ENCODE peak calls at places on chromosomes 1 and 21, in seven cellular contexts. One of them, this sample, is unnamed. For H3K9me3, the result is how much of the 10 kb centered on the place peaks cover.

GRCh38 chr1:26544156-26544555 is 14.6 kb downstream of the RPS6KA1 start:
- DNase-seq in A549: no peak
- DNase-seq in ovary: no peak
- DNase-seq in tibial nerve: no peak
- DNase-seq in uterus: no peak
- DNase-seq in adrenal gland: no peak
- DNase-seq in endothelial cell of umbilical vein: no peak
- DNase-seq in this sample: no peak

GRCh38 chr1:56249244-56249643 is 330.1 kb downstream of the PLPP3 start:
- DNase-seq in A549: no peak
- DNase-seq in ovary: no peak
- DNase-seq in tibial nerve: no peak
- DNase-seq in uterus: no peak
- DNase-seq in adrenal gland: peak
- DNase-seq in endothelial cell of umbilical vein: no peak
- DNase-seq in this sample: no peak

GRCh38 chr1:224325959-224326358 is 4.0 kb downstream of the NVL start:
- DNase-seq in A549: no peak
- DNase-seq in ovary: no peak
- DNase-seq in tibial nerve: no peak
- DNase-seq in uterus: no peak
- DNase-seq in adrenal gland: no peak
- DNase-seq in endothelial cell of umbilical vein: no peak
- DNase-seq in this sample: no peak

GRCh38 chr1:232501174-232501573 is 128.8 kb downstream of the SIPA1L2 start:
- DNase-seq in A549: no peak
- DNase-seq in ovary: no peak
- DNase-seq in tibial nerve: no peak
- DNase-seq in uterus: no peak
- DNase-seq in adrenal gland: no peak
- DNase-seq in endothelial cell of umbilical vein: no peak
- DNase-seq in this sample: no peak

GRCh38 chr21:36690637-36691538 is 8.0 kb upstream of the SIM2 start:
- DNase-seq in A549: no peak
- DNase-seq in ovary: no peak
- DNase-seq in tibial nerve: no peak
- DNase-seq in uterus: no peak
- DNase-seq in adrenal gland: no peak
- DNase-seq in endothelial cell of umbilical vein: no peak
- DNase-seq in this sample: no peak

GRCh38 chr1:34742667-34743270 is 12.1 kb upstream of the GJB5 start:
- DNase-seq in A549: peak
- DNase-seq in ovary: peak
- DNase-seq in tibial nerve: peak
- DNase-seq in uterus: peak
- DNase-seq in adrenal gland: peak
- DNase-seq in endothelial cell of umbilical vein: peak
- DNase-seq in this sample: peak

GRCh38 chr1:163974120-163974519 is 584.9 kb upstream of the PBX1 start:
- DNase-seq in A549: no peak
- DNase-seq in ovary: no peak
- DNase-seq in tibial nerve: no peak
- DNase-seq in uterus: no peak
- DNase-seq in adrenal gland: no peak
- DNase-seq in endothelial cell of umbilical vein: no peak
- DNase-seq in this sample: no peak

GRCh38 chr1:165844933-165845332 is 17.5 kb downstream of the UCK2 start:
- DNase-seq in A549: no peak
- DNase-seq in ovary: no peak
- DNase-seq in tibial nerve: no peak
- DNase-seq in uterus: no peak
- DNase-seq in adrenal gland: no peak
- DNase-seq in endothelial cell of umbilical vein: no peak
- DNase-seq in this sample: no peak

GRCh38 chr21:28963831-28964230 is 28.8 kb downstream of the LTN1 start:
- DNase-seq in A549: no peak
- DNase-seq in ovary: no peak
- DNase-seq in tibial nerve: no peak
- DNase-seq in uterus: no peak
- DNase-seq in adrenal gland: no peak
- DNase-seq in endothelial cell of umbilical vein: no peak
- DNase-seq in this sample: no peak

GRCh38 chr1:114352797-114353196 is 158.2 kb downstream of the TRIM33 start:
- DNase-seq in A549: no peak
- DNase-seq in ovary: no peak
- DNase-seq in tibial nerve: no peak
- DNase-seq in uterus: no peak
- DNase-seq in adrenal gland: no peak
- DNase-seq in endothelial cell of umbilical vein: no peak
- DNase-seq in this sample: no peak

GRCh38 chr1:149846600-149847466 is 52.5 kb upstream of the BOLA1 start:
- DNase-seq in A549: no peak
- DNase-seq in ovary: no peak
- DNase-seq in tibial nerve: no peak
- DNase-seq in uterus: no peak
- DNase-seq in adrenal gland: no peak
- DNase-seq in endothelial cell of umbilical vein: no peak
- DNase-seq in this sample: no peak

GRCh38 chr1:81410919-81411318 is 389.8 kb upstream of the ADGRL2 start:
- DNase-seq in A549: no peak
- DNase-seq in ovary: no peak
- DNase-seq in tibial nerve: no peak
- DNase-seq in uterus: no peak
- DNase-seq in adrenal gland: no peak
- DNase-seq in endothelial cell of umbilical vein: no peak
- DNase-seq in this sample: no peak

GRCh38 chr1:7209340-7209739 is 424.1 kb downstream of the CAMTA1 start:
- DNase-seq in A549: no peak
- DNase-seq in ovary: no peak
- DNase-seq in tibial nerve: no peak
- DNase-seq in uterus: no peak
- DNase-seq in adrenal gland: no peak
- DNase-seq in endothelial cell of umbilical vein: no peak
- DNase-seq in this sample: no peak

GRCh38 chr1:203272633-203273205 is 32.6 kb upstream of the BTG2 start:
- DNase-seq in A549: no peak
- DNase-seq in ovary: peak
- DNase-seq in tibial nerve: no peak
- DNase-seq in uterus: peak
- DNase-seq in adrenal gland: no peak
- DNase-seq in endothelial cell of umbilical vein: no peak
- DNase-seq in this sample: no peak

GRCh38 chr1:203273869-203274602 is 31.3 kb upstream of the BTG2 start:
- DNase-seq in A549: no peak
- DNase-seq in ovary: peak
- DNase-seq in tibial nerve: no peak
- DNase-seq in uterus: peak
- DNase-seq in adrenal gland: peak
- DNase-seq in endothelial cell of umbilical vein: no peak
- DNase-seq in this sample: no peak

GRCh38 chr1:203271962-203272632 is 33.2 kb upstream of the BTG2 start:
- DNase-seq in A549: no peak
- DNase-seq in ovary: peak
- DNase-seq in tibial nerve: no peak
- DNase-seq in uterus: peak
- DNase-seq in adrenal gland: no peak
- DNase-seq in endothelial cell of umbilical vein: no peak
- DNase-seq in this sample: no peak

GRCh38 chr1:203274603-203275381 is 30.5 kb upstream of the BTG2 start:
- DNase-seq in A549: no peak
- DNase-seq in ovary: peak
- DNase-seq in tibial nerve: no peak
- DNase-seq in uterus: peak
- DNase-seq in adrenal gland: peak
- DNase-seq in endothelial cell of umbilical vein: no peak
- DNase-seq in this sample: peak

GRCh38 chr1:203273206-203273868 is 32.0 kb upstream of the BTG2 start:
- DNase-seq in A549: peak
- DNase-seq in ovary: peak
- DNase-seq in tibial nerve: peak
- DNase-seq in uterus: peak
- DNase-seq in adrenal gland: peak
- DNase-seq in endothelial cell of umbilical vein: peak
- DNase-seq in this sample: peak
- H3K4me3 ChIP-seq in A549: no peak
- H3K4me3 ChIP-seq in ovary: peak
- H3K4me3 ChIP-seq in tibial nerve: no peak
- H3K4me3 ChIP-seq in uterus: no peak
- H3K4me3 ChIP-seq in adrenal gland: no peak
- H3K4me3 ChIP-seq in endothelial cell of umbilical vein: no peak
- H3K4me3 ChIP-seq in this sample: peak

DNA sequence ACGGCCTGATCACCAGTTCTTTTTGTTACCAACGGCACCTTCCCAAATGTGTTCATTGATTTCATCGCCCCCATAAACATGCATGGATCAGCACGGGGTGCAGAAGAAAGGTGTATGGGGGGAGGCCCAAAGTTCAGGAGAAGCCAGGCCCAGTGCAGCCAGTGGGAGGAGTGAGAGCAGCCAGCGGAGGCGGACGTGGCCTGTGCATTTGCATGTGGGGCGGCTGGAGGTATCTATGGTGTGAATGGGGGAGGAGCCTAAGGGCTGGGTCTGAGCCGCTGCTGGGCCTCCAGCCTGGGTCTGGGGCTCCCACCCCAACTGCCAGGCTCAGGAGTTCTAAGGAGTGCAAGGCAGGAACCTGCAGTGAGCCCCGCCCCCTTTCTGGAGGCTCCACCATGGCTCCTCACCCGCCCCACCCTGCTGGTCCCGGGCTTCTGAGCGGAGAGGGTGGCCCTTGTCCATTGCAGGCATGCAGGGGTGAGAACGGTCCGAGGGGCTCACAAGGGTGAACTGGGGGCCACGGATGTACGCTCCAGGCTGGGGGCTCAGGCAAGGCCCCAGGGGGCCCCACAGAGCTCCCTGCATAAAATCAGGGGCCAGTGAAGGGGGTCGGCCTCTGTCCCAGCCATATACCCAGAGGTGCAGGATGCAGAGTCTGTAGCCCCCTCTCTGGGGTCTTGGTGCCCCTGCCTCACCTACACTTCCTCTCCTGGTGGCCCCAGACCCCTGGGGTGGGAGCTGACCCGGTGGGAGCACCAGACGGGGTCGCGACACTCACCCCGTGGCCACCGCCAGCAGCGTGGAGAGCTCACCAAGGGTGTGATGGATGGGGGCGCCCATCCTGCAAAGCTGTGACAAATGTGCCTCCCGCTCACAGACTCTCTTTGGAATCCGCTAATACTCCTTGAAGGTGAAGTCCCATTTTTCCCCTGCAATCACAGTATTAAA is 31.3 kb upstream of the TTC34 start:
- DNase-seq in A549: no peak
- DNase-seq in ovary: no peak
- DNase-seq in tibial nerve: no peak
- DNase-seq in uterus: no peak
- DNase-seq in adrenal gland: no peak
- DNase-seq in endothelial cell of umbilical vein: no peak
- DNase-seq in this sample: no peak
- H3K9me3 ChIP-seq in A549: under half
- H3K9me3 ChIP-seq in ovary: under half
- H3K9me3 ChIP-seq in tibial nerve: under half
- H3K9me3 ChIP-seq in uterus: under half
- H3K9me3 ChIP-seq in adrenal gland: under half
- H3K9me3 ChIP-seq in endothelial cell of umbilical vein: under half
- H3K9me3 ChIP-seq in this sample: under half

GRCh38 chr1:152344463-152344862 is 15.3 kb downstream of the FLG2 start:
- DNase-seq in A549: no peak
- DNase-seq in ovary: no peak
- DNase-seq in tibial nerve: no peak
- DNase-seq in uterus: no peak
- DNase-seq in adrenal gland: no peak
- DNase-seq in endothelial cell of umbilical vein: no peak
- DNase-seq in this sample: no peak

GRCh38 chr1:152348447-152348846 is 11.4 kb downstream of the FLG2 start:
- DNase-seq in A549: no peak
- DNase-seq in ovary: no peak
- DNase-seq in tibial nerve: no peak
- DNase-seq in uterus: no peak
- DNase-seq in adrenal gland: no peak
- DNase-seq in endothelial cell of umbilical vein: no peak
- DNase-seq in this sample: no peak

GRCh38 chr1:152349611-152350010 is 10.2 kb downstream of the FLG2 start:
- DNase-seq in A549: no peak
- DNase-seq in ovary: no peak
- DNase-seq in tibial nerve: no peak
- DNase-seq in uterus: no peak
- DNase-seq in adrenal gland: no peak
- DNase-seq in endothelial cell of umbilical vein: no peak
- DNase-seq in this sample: no peak

DNA sequence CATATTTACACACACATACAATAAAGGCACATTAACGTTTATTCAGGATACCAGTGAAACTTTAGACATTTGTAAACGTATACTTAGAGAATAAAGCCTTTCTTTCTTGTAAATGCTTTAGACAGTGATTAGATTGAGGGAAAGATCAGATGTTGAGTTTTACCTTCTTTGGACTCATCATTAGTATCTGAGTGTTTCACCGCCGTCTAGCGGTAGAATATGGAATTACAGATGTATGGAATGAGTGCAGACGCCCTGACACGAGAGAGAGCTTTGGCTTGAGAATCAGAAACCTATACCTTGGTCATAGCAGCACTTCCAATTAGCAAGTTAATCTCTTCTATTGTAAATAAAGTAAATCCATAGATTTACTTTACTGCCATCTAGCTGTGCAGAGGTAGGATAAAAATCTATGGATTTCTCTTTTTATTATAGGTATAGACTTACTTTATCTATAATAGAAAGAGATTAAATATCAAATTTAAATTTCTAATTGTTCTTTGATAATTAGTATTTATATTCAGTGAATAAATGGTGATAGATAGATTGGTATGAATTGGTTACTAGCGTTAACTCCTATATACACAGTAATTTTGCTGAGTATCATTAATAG is 12.6 kb downstream of the FLG2 start:
- DNase-seq in A549: peak
- DNase-seq in ovary: no peak
- DNase-seq in tibial nerve: no peak
- DNase-seq in uterus: no peak
- DNase-seq in adrenal gland: peak
- DNase-seq in endothelial cell of umbilical vein: peak
- DNase-seq in this sample: peak
- TF ChIP-seq POLR2A in A549: no peak
- TF ChIP-seq POLR2A in ovary: no peak
- TF ChIP-seq POLR2A in tibial nerve: no peak
- TF ChIP-seq POLR2A in uterus: no peak
- TF ChIP-seq POLR2A in adrenal gland: no peak
- TF ChIP-seq POLR2A in endothelial cell of umbilical vein: no peak
- TF ChIP-seq POLR2A in this sample: no peak

DNA sequence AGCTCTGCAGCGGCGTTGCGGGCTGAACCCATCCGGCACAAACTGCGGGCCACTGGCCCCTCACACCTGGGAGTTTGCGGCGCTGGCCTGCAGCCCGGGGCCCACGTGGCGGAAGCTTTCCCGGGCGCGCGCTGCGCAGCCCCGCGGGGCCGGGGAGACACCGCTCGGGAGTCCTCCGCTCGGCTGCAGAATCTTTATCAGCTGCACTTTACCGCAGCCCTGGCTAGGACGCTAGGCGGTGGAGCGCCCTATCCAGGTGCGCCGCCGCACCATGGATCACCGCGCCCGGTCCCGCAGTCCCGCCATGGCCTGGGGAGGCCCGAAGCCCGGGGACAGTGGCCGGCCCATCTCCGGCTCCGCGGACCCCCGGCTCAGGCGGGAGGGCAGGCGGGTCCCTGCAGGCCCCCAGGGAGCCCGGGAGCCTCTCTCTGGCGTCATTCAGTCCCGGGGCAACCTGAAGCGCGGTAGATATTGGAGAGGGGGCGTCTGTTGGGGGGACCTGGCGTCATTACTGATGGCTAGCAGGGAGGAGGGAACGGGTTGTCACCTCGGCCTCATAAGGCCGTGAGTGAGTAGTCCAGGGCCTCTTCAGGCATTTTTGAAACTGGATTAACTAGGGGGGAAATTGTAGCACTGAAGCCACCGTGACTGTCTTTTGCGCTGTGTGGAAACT is 5.7 kb upstream of the OLIG2 start:
- DNase-seq in A549: no peak
- DNase-seq in ovary: no peak
- DNase-seq in tibial nerve: no peak
- DNase-seq in uterus: no peak
- DNase-seq in adrenal gland: no peak
- DNase-seq in endothelial cell of umbilical vein: no peak
- DNase-seq in this sample: no peak
- H3K4me3 ChIP-seq in A549: no peak
- H3K4me3 ChIP-seq in ovary: no peak
- H3K4me3 ChIP-seq in tibial nerve: peak
- H3K4me3 ChIP-seq in uterus: no peak
- H3K4me3 ChIP-seq in adrenal gland: no peak
- H3K4me3 ChIP-seq in endothelial cell of umbilical vein: no peak
- H3K4me3 ChIP-seq in this sample: peak

This sample was measured in breast epithelium.